ENCODE peak calls at places on chromosomes 11 and 22, in nine cellular contexts. One of them, this sample, is unnamed.

GRCh38 chr11:106961518-106961917 is 56.8 kb downstream of the GUCY1A2 start:
- DNase-seq in CD14-positive monocyte: no peak
- DNase-seq in PC-9: no peak
- DNase-seq in GM12865: no peak
- DNase-seq in esophagus squamous epithelium: no peak
- DNase-seq in GM13976: no peak
- DNase-seq in CD4-positive, alpha-beta T cell: no peak
- DNase-seq in neural progenitor cell: no peak
- DNase-seq in cardiac muscle cell: peak; percentile 95
- DNase-seq in this sample: peak; percentile 92

GRCh38 chr11:120239713-120240640 is at the start of gene POU2F3:
- DNase-seq in GM12865: no peak
- DNase-seq in cardiac muscle cell: no peak
- DNase-seq in PC-9: peak; percentile 19
- DNase-seq in esophagus squamous epithelium: no peak
- DNase-seq in CD4-positive, alpha-beta T cell: no peak
- DNase-seq in CD14-positive monocyte: no peak
- DNase-seq in GM13976: no peak
- DNase-seq in neural progenitor cell: peak; percentile 57
- DNase-seq in this sample: no peak

GRCh38 chr11:64686466-64687175 is 36.4 kb downstream of the NRXN2 start:
- DNase-seq in CD4-positive, alpha-beta T cell: no peak
- DNase-seq in cardiac muscle cell: no peak
- DNase-seq in neural progenitor cell: no peak
- DNase-seq in esophagus squamous epithelium: no peak
- DNase-seq in CD14-positive monocyte: no peak
- DNase-seq in GM13976: no peak
- DNase-seq in PC-9: no peak
- DNase-seq in GM12865: no peak
- DNase-seq in this sample: no peak

GRCh38 chr11:110763249-110764011 is 51.2 kb upstream of the ARHGAP20 start:
- DNase-seq in GM13976: no peak
- DNase-seq in PC-9: no peak
- DNase-seq in CD14-positive monocyte: no peak
- DNase-seq in esophagus squamous epithelium: no peak
- DNase-seq in CD4-positive, alpha-beta T cell: no peak
- DNase-seq in cardiac muscle cell: peak; percentile 63
- DNase-seq in GM12865: no peak
- DNase-seq in neural progenitor cell: no peak
- DNase-seq in this sample: peak; percentile 72

GRCh38 chr11:38448284-38448683 is 1850.2 kb upstream of the RAG2 start:
- DNase-seq in GM13976: no peak
- DNase-seq in esophagus squamous epithelium: no peak
- DNase-seq in cardiac muscle cell: no peak
- DNase-seq in GM12865: no peak
- DNase-seq in neural progenitor cell: no peak
- DNase-seq in CD14-positive monocyte: no peak
- DNase-seq in PC-9: no peak
- DNase-seq in CD4-positive, alpha-beta T cell: no peak
- DNase-seq in this sample: no peak

GRCh38 chr11:119481667-119482400 is 58.9 kb upstream of the THY1 start:
- DNase-seq in GM12865: no peak
- DNase-seq in PC-9: no peak
- DNase-seq in esophagus squamous epithelium: no peak
- DNase-seq in CD14-positive monocyte: no peak
- DNase-seq in cardiac muscle cell: no peak
- DNase-seq in GM13976: no peak
- DNase-seq in neural progenitor cell: no peak
- DNase-seq in CD4-positive, alpha-beta T cell: no peak
- DNase-seq in this sample: no peak

GRCh38 chr11:57541099-57541670 is 3.8 kb downstream of the SMTNL1 start:
- DNase-seq in CD14-positive monocyte: no peak
- DNase-seq in PC-9: no peak
- DNase-seq in cardiac muscle cell: no peak
- DNase-seq in neural progenitor cell: no peak
- DNase-seq in GM12865: no peak
- DNase-seq in CD4-positive, alpha-beta T cell: no peak
- DNase-seq in esophagus squamous epithelium: no peak
- DNase-seq in GM13976: no peak
- DNase-seq in this sample: no peak

GRCh38 chr22:29275819-29276565 is 7.9 kb downstream of the EWSR1 start:
- DNase-seq in CD4-positive, alpha-beta T cell: no peak
- DNase-seq in GM13976: no peak
- DNase-seq in neural progenitor cell: no peak
- DNase-seq in PC-9: no peak
- DNase-seq in CD14-positive monocyte: no peak
- DNase-seq in GM12865: no peak
- DNase-seq in cardiac muscle cell: no peak
- DNase-seq in esophagus squamous epithelium: no peak
- DNase-seq in this sample: no peak

GRCh38 chr11:84564867-84565184 is 1062.3 kb downstream of the DLG2 start:
- DNase-seq in GM12865: no peak
- DNase-seq in PC-9: no peak
- DNase-seq in CD4-positive, alpha-beta T cell: no peak
- DNase-seq in neural progenitor cell: no peak
- DNase-seq in esophagus squamous epithelium: no peak
- DNase-seq in cardiac muscle cell: no peak
- DNase-seq in GM13976: no peak
- DNase-seq in CD14-positive monocyte: no peak
- DNase-seq in this sample: no peak
- TF ChIP-seq CTCF in GM12865: no peak
- TF ChIP-seq CTCF in PC-9: peak; percentile 26
- TF ChIP-seq CTCF in CD4-positive, alpha-beta T cell: no peak
- TF ChIP-seq CTCF in neural progenitor cell: no peak
- TF ChIP-seq CTCF in esophagus squamous epithelium: no peak
- TF ChIP-seq CTCF in cardiac muscle cell: no peak
- TF ChIP-seq CTCF in GM13976: no peak
- TF ChIP-seq CTCF in CD14-positive monocyte: peak; percentile 30
- TF ChIP-seq CTCF in this sample: no peak

GRCh38 chr22:44360306-44360685 is 47.5 kb upstream of the SHISAL1 start:
- DNase-seq in cardiac muscle cell: no peak
- DNase-seq in neural progenitor cell: no peak
- DNase-seq in GM13976: no peak
- DNase-seq in GM12865: no peak
- DNase-seq in CD4-positive, alpha-beta T cell: no peak
- DNase-seq in CD14-positive monocyte: no peak
- DNase-seq in PC-9: no peak
- DNase-seq in esophagus squamous epithelium: no peak
- DNase-seq in this sample: no peak

GRCh38 chr22:44362249-44363040 is 49.7 kb upstream of the SHISAL1 start:
- DNase-seq in esophagus squamous epithelium: no peak
- DNase-seq in CD4-positive, alpha-beta T cell: no peak
- DNase-seq in GM12865: no peak
- DNase-seq in neural progenitor cell: no peak
- DNase-seq in CD14-positive monocyte: no peak
- DNase-seq in GM13976: no peak
- DNase-seq in PC-9: no peak
- DNase-seq in cardiac muscle cell: no peak
- DNase-seq in this sample: no peak

GRCh38 chr22:44361391-44362126 is 48.8 kb upstream of the SHISAL1 start:
- DNase-seq in GM13976: no peak
- DNase-seq in PC-9: peak; percentile 67
- DNase-seq in esophagus squamous epithelium: no peak
- DNase-seq in cardiac muscle cell: no peak
- DNase-seq in neural progenitor cell: no peak
- DNase-seq in CD14-positive monocyte: no peak
- DNase-seq in GM12865: no peak
- DNase-seq in CD4-positive, alpha-beta T cell: no peak
- DNase-seq in this sample: no peak

GRCh38 chr22:44359496-44360110 is 46.9 kb upstream of the SHISAL1 start:
- DNase-seq in GM13976: no peak
- DNase-seq in GM12865: no peak
- DNase-seq in PC-9: no peak
- DNase-seq in cardiac muscle cell: no peak
- DNase-seq in esophagus squamous epithelium: no peak
- DNase-seq in neural progenitor cell: no peak
- DNase-seq in CD14-positive monocyte: no peak
- DNase-seq in CD4-positive, alpha-beta T cell: no peak
- DNase-seq in this sample: no peak

DNA sequence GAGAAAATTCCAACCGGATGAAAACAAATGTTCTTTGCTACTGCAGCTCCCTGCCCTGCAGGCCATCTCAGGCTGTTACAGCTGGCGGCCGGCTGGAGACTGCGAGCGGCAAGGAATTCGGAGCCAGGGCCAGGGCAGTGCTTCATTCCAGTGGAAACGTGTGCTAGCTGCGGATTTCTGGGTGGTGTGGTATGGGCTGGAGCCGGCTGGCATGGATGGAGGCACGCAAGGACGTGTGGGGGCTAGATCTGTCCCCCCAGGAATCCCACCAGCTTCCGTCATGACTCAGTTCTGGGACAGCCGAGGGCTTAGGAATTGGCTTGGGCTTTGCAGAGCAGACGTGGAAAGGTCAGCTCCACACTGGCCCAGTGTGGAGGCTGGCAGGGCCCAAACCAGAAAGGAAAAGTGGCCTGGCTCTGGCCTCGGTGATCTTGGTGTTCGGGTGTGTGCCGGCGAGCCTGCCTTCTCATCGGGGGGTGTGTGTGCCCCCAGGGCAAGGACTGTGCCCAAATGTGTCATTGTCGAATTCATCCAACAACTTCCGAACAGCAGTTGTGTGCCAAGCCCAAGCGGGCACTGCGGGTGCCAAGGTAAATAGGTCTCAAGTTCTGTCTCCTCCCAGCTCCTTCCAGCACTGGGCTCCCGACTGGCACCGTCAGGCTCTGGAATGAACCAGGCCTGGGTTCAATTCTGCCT is 48.1 kb upstream of the SHISAL1 start:
- DNase-seq in PC-9: peak; percentile 95
- DNase-seq in CD4-positive, alpha-beta T cell: no peak
- DNase-seq in neural progenitor cell: peak; percentile 50
- DNase-seq in CD14-positive monocyte: no peak
- DNase-seq in GM12865: no peak
- DNase-seq in esophagus squamous epithelium: no peak
- DNase-seq in GM13976: no peak
- DNase-seq in cardiac muscle cell: peak; percentile 81
- DNase-seq in this sample: peak; percentile 77
- TF ChIP-seq CTCF in PC-9: peak; percentile 45
- TF ChIP-seq CTCF in CD4-positive, alpha-beta T cell: no peak
- TF ChIP-seq CTCF in neural progenitor cell: peak; percentile 20
- TF ChIP-seq CTCF in CD14-positive monocyte: no peak
- TF ChIP-seq CTCF in GM12865: no peak
- TF ChIP-seq CTCF in esophagus squamous epithelium: peak; percentile 59
- TF ChIP-seq CTCF in GM13976: no peak
- TF ChIP-seq CTCF in cardiac muscle cell: peak; percentile 46
- TF ChIP-seq CTCF in this sample: peak; percentile 52

GRCh38 chr11:8327761-8328192 is 64.1 kb upstream of the LMO1 start:
- DNase-seq in cardiac muscle cell: no peak
- DNase-seq in CD4-positive, alpha-beta T cell: no peak
- DNase-seq in neural progenitor cell: no peak
- DNase-seq in PC-9: no peak
- DNase-seq in CD14-positive monocyte: peak; percentile 77
- DNase-seq in GM12865: peak; percentile 77
- DNase-seq in GM13976: peak; percentile 79
- DNase-seq in esophagus squamous epithelium: no peak
- DNase-seq in this sample: no peak

GRCh38 chr11:8329336-8329735 is 65.7 kb upstream of the LMO1 start:
- DNase-seq in esophagus squamous epithelium: no peak
- DNase-seq in CD14-positive monocyte: no peak
- DNase-seq in PC-9: no peak
- DNase-seq in neural progenitor cell: no peak
- DNase-seq in GM12865: no peak
- DNase-seq in GM13976: no peak
- DNase-seq in CD4-positive, alpha-beta T cell: no peak
- DNase-seq in cardiac muscle cell: no peak
- DNase-seq in this sample: no peak

GRCh38 chr11:8329961-8330361 is 66.3 kb upstream of the LMO1 start:
- DNase-seq in GM12865: no peak
- DNase-seq in esophagus squamous epithelium: no peak
- DNase-seq in GM13976: no peak
- DNase-seq in PC-9: no peak
- DNase-seq in CD14-positive monocyte: no peak
- DNase-seq in neural progenitor cell: peak; percentile 47
- DNase-seq in CD4-positive, alpha-beta T cell: no peak
- DNase-seq in cardiac muscle cell: no peak
- DNase-seq in this sample: no peak

GRCh38 chr11:8328231-8328794 is 64.6 kb upstream of the LMO1 start:
- DNase-seq in esophagus squamous epithelium: no peak
- DNase-seq in GM13976: no peak
- DNase-seq in CD14-positive monocyte: peak; percentile 25
- DNase-seq in GM12865: no peak
- DNase-seq in cardiac muscle cell: no peak
- DNase-seq in PC-9: no peak
- DNase-seq in CD4-positive, alpha-beta T cell: no peak
- DNase-seq in neural progenitor cell: no peak
- DNase-seq in this sample: no peak

DNA sequence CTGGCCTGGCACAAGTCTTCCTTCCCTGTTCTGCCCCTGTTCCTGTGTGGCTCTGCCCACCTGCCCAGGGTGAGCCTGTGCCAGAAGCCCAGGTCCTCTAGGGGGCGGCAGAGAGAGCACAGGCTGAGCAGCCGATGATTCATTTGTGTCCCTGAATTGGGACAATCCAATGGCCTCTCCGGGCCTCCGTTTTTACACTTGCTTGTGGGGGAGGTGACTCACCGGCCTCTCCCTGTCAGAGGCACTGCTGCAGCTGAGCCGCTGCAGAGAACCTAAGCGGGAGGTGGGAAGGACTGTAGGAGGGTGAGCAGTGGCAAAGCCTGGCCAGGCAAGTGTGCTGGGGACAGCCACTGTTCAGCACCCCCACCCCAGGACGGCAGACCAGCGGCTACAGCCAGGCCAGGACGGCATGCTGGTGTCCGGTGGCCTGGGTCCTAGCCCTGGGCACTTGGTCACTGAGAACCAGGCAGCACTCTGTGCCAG is 65.2 kb upstream of the LMO1 start:
- DNase-seq in GM13976: peak; percentile 89
- DNase-seq in esophagus squamous epithelium: no peak
- DNase-seq in cardiac muscle cell: peak; percentile 71
- DNase-seq in neural progenitor cell: peak; percentile 95
- DNase-seq in CD4-positive, alpha-beta T cell: no peak
- DNase-seq in PC-9: peak; percentile 82
- DNase-seq in GM12865: peak; percentile 83
- DNase-seq in CD14-positive monocyte: peak; percentile 96
- DNase-seq in this sample: peak; percentile 18
- TF ChIP-seq CTCF in GM13976: peak; percentile 74
- TF ChIP-seq CTCF in esophagus squamous epithelium: peak; percentile 94
- TF ChIP-seq CTCF in cardiac muscle cell: peak; percentile 88
- TF ChIP-seq CTCF in neural progenitor cell: peak; percentile 96
- TF ChIP-seq CTCF in CD4-positive, alpha-beta T cell: peak; percentile 45
- TF ChIP-seq CTCF in PC-9: peak; percentile 85
- TF ChIP-seq CTCF in GM12865: peak; percentile 92
- TF ChIP-seq CTCF in CD14-positive monocyte: peak; percentile 97
- TF ChIP-seq CTCF in this sample: peak; percentile 86

GRCh38 chr11:77470971-77471370 is 2.9 kb downstream of the PAK1 start:
- DNase-seq in CD4-positive, alpha-beta T cell: no peak
- DNase-seq in cardiac muscle cell: no peak
- DNase-seq in CD14-positive monocyte: no peak
- DNase-seq in GM12865: no peak
- DNase-seq in esophagus squamous epithelium: no peak
- DNase-seq in GM13976: no peak
- DNase-seq in PC-9: no peak
- DNase-seq in neural progenitor cell: no peak
- DNase-seq in this sample: no peak

GRCh38 chr11:77473001-77473800 is 693 bp downstream of the PAK1 start:
- DNase-seq in GM12865: peak; percentile 71
- DNase-seq in PC-9: peak; percentile 58
- DNase-seq in esophagus squamous epithelium: no peak
- DNase-seq in neural progenitor cell: peak; percentile 75
- DNase-seq in GM13976: peak; percentile 73
- DNase-seq in cardiac muscle cell: peak; percentile 32
- DNase-seq in CD4-positive, alpha-beta T cell: peak; percentile 30
- DNase-seq in CD14-positive monocyte: peak; percentile 51
- DNase-seq in this sample: no peak

GRCh38 chr11:77470504-77470903 is 3.4 kb downstream of the PAK1 start:
- DNase-seq in neural progenitor cell: no peak
- DNase-seq in CD4-positive, alpha-beta T cell: no peak
- DNase-seq in cardiac muscle cell: no peak
- DNase-seq in PC-9: no peak
- DNase-seq in esophagus squamous epithelium: no peak
- DNase-seq in GM13976: peak; percentile 51
- DNase-seq in CD14-positive monocyte: no peak
- DNase-seq in GM12865: peak; percentile 75
- DNase-seq in this sample: no peak

GRCh38 chr11:77473801-77474508 is at the start of gene PAK1:
- DNase-seq in GM12865: peak; percentile 94
- DNase-seq in CD14-positive monocyte: peak; percentile 97
- DNase-seq in PC-9: peak; percentile 93
- DNase-seq in esophagus squamous epithelium: peak; percentile 13
- DNase-seq in cardiac muscle cell: peak; percentile 91
- DNase-seq in neural progenitor cell: peak; percentile 98
- DNase-seq in GM13976: peak; percentile 92
- DNase-seq in CD4-positive, alpha-beta T cell: peak; percentile 74
- DNase-seq in this sample: no peak

DNA sequence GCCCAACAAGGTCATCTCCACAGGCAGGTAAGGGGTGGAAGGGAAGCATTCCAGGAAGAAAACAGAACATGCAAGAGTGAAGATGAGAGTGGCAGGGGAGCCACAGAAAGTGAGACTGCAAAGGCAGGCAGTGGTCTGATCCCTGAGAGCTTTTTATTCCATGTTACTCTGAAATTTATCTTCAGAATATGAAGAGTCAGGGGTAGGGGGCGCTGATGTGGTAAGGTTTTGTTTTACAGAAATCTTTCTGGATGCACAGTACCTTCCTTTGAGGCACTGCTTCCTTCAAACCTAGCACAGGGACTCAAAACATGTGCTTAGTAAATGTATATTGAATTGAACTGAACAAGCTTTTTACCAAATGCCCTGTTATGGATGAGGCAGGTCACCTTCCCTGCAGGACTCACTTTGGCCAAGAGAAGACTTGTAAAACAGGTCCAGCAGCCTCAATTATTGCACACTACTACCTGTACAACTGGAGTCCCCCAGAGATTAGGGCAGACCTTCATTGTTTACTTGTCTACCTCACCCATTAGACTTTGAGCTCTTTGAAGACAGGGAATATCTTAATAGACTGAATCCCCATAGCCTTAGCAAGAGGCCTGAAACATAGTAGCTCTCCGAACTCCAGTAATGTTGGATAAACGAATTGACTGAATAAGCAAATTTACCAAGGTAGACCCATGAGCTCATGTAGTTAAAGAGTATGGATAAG is 2.2 kb downstream of the PAK1 start:
- DNase-seq in CD14-positive monocyte: no peak
- DNase-seq in GM12865: peak; percentile 49
- DNase-seq in cardiac muscle cell: peak; percentile 16
- DNase-seq in esophagus squamous epithelium: no peak
- DNase-seq in neural progenitor cell: peak; percentile 39
- DNase-seq in PC-9: peak; percentile 55
- DNase-seq in GM13976: no peak
- DNase-seq in CD4-positive, alpha-beta T cell: no peak
- DNase-seq in this sample: no peak
- TF ChIP-seq CTCF in CD14-positive monocyte: peak; percentile 52
- TF ChIP-seq CTCF in GM12865: no peak
- TF ChIP-seq CTCF in cardiac muscle cell: peak; percentile 29
- TF ChIP-seq CTCF in esophagus squamous epithelium: no peak
- TF ChIP-seq CTCF in neural progenitor cell: peak; percentile 49
- TF ChIP-seq CTCF in PC-9: peak; percentile 66
- TF ChIP-seq CTCF in GM13976: no peak
- TF ChIP-seq CTCF in CD4-positive, alpha-beta T cell: no peak
- TF ChIP-seq CTCF in this sample: peak; percentile 10